ENCODE peak calls at places on chromosomes 4 and X, in nine cellular contexts. One of them, this sample, is unnamed.

GRCh38 chrX:69362354-69362753 is 141.8 kb upstream of the NALF2 start:
- DNase-seq in skeletal muscle cell: no peak
- DNase-seq in HFF-Myc: no peak
- DNase-seq in upper lobe of right lung: no peak
- DNase-seq in HAP-1: no peak
- DNase-seq in aorta: no peak
- DNase-seq in left lung: no peak
- DNase-seq in vagina: no peak
- DNase-seq in astrocyte: no peak
- DNase-seq in this sample: no peak

GRCh38 chr4:39083164-39083563 is 21.1 kb downstream of the KLHL5 start:
- DNase-seq in skeletal muscle cell: peak; percentile 9
- DNase-seq in HFF-Myc: no peak
- DNase-seq in upper lobe of right lung: no peak
- DNase-seq in HAP-1: peak; percentile 30
- DNase-seq in aorta: no peak
- DNase-seq in left lung: no peak
- DNase-seq in vagina: no peak
- DNase-seq in astrocyte: peak; percentile 68
- DNase-seq in this sample: no peak

GRCh38 chr4:108053281-108053701 is 63.6 kb downstream of the HADH start:
- DNase-seq in skeletal muscle cell: no peak
- DNase-seq in HFF-Myc: no peak
- DNase-seq in upper lobe of right lung: no peak
- DNase-seq in HAP-1: no peak
- DNase-seq in aorta: no peak
- DNase-seq in left lung: no peak
- DNase-seq in vagina: no peak
- DNase-seq in astrocyte: peak; percentile 35
- DNase-seq in this sample: no peak

GRCh38 chr4:165079476-165079875 is 25.8 kb downstream of the TRIM75 start:
- DNase-seq in skeletal muscle cell: peak; percentile 28
- DNase-seq in HFF-Myc: no peak
- DNase-seq in upper lobe of right lung: no peak
- DNase-seq in HAP-1: no peak
- DNase-seq in aorta: peak; percentile 55
- DNase-seq in left lung: no peak
- DNase-seq in vagina: no peak
- DNase-seq in astrocyte: peak; percentile 28
- DNase-seq in this sample: no peak

GRCh38 chrX:129495941-129496340 is 27.3 kb downstream of the SMARCA1 start:
- DNase-seq in skeletal muscle cell: peak; percentile 5
- DNase-seq in HFF-Myc: no peak
- DNase-seq in upper lobe of right lung: no peak
- DNase-seq in HAP-1: no peak
- DNase-seq in aorta: no peak
- DNase-seq in left lung: no peak
- DNase-seq in vagina: no peak
- DNase-seq in astrocyte: peak; percentile 45
- DNase-seq in this sample: no peak

GRCh38 chr4:8738471-8738931 is 133.1 kb downstream of the HMX1 start:
- DNase-seq in skeletal muscle cell: no peak
- DNase-seq in HFF-Myc: no peak
- DNase-seq in upper lobe of right lung: peak; percentile 33
- DNase-seq in HAP-1: no peak
- DNase-seq in aorta: no peak
- DNase-seq in left lung: no peak
- DNase-seq in vagina: peak; percentile 95
- DNase-seq in astrocyte: no peak
- DNase-seq in this sample: peak; percentile 52

GRCh38 chrX:141341341-141341740 is 99.0 kb upstream of the SPANXC start:
- DNase-seq in skeletal muscle cell: peak; percentile 51
- DNase-seq in HFF-Myc: no peak
- DNase-seq in upper lobe of right lung: no peak
- DNase-seq in HAP-1: no peak
- DNase-seq in aorta: peak; percentile 34
- DNase-seq in left lung: no peak
- DNase-seq in vagina: no peak
- DNase-seq in astrocyte: peak; percentile 86
- DNase-seq in this sample: no peak

GRCh38 chr4:337143-337931 is at the start of gene ZNF141:
- DNase-seq in skeletal muscle cell: peak; percentile 93
- DNase-seq in HFF-Myc: peak; percentile 85
- DNase-seq in upper lobe of right lung: peak; percentile 96
- DNase-seq in HAP-1: no peak
- DNase-seq in aorta: peak; percentile 98
- DNase-seq in left lung: peak; percentile 92
- DNase-seq in vagina: no peak
- DNase-seq in astrocyte: peak; percentile 96
- DNase-seq in this sample: peak; percentile 99

DNA sequence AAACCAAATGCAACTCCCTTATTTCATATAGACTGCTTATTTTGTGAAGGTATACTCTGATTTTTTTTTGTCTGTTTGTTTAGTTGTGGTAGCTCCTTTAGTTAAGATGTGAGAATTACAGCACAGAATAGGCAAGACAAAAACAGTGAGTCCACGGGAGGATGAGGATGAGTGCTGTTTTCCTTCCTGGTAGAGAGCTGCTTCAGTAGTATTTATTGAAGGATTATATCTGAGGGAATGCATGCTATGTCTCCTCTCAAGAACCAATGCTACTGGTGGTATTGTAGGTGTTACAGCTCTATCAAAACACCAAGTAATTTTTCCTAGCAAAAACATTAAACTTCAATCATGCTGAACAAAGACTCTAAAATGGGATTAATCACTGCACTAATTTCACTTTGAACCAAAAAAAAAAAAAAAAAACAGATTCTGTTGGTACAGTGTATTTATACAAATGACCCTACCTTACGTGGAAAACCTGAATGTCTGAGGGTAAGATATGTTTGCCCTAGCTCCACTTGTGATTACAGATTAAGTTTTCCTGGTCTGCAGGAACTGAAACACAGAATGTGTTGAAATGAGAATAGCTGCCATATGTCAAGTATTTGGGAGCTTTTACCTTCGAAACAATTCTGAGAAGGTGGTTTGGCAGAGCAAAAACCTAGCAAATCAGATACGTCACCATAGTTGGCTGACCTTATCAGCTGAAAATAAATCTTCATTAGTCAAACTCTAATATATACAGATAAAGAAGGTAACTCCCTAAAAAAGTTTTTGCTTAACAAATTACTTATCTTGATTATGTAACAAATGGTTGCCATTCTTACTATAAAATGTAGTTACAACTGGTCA is 40.3 kb downstream of the PPP3CA start:
- DNase-seq in skeletal muscle cell: no peak
- DNase-seq in HFF-Myc: no peak
- DNase-seq in upper lobe of right lung: no peak
- DNase-seq in HAP-1: no peak
- DNase-seq in aorta: no peak
- DNase-seq in left lung: no peak
- DNase-seq in vagina: no peak
- DNase-seq in astrocyte: peak; percentile 66
- DNase-seq in this sample: no peak
- H3K4me3 ChIP-seq in skeletal muscle cell: no peak overlapping the region
- H3K4me3 ChIP-seq in HFF-Myc: no peak overlapping the region
- H3K4me3 ChIP-seq in upper lobe of right lung: peak overlapping the region; percentile 15
- H3K4me3 ChIP-seq in HAP-1: no peak overlapping the region
- H3K4me3 ChIP-seq in aorta: no peak overlapping the region
- H3K4me3 ChIP-seq in left lung: no peak overlapping the region
- H3K4me3 ChIP-seq in vagina: no peak overlapping the region
- H3K4me3 ChIP-seq in astrocyte: no peak overlapping the region
- H3K4me3 ChIP-seq in this sample: no peak overlapping the region

GRCh38 chr4:112509243-112510190 is 6.5 kb downstream of the NEUROG2 start:
- DNase-seq in skeletal muscle cell: no peak
- DNase-seq in HFF-Myc: no peak
- DNase-seq in upper lobe of right lung: no peak
- DNase-seq in HAP-1: no peak
- DNase-seq in aorta: no peak
- DNase-seq in left lung: peak; percentile 44
- DNase-seq in vagina: no peak
- DNase-seq in astrocyte: peak; percentile 11
- DNase-seq in this sample: no peak
- H3K4me3 ChIP-seq in skeletal muscle cell: peak overlapping the region; percentile 3
- H3K4me3 ChIP-seq in HFF-Myc: no peak overlapping the region
- H3K4me3 ChIP-seq in upper lobe of right lung: no peak overlapping the region
- H3K4me3 ChIP-seq in HAP-1: no peak overlapping the region
- H3K4me3 ChIP-seq in aorta: peak overlapping the region; percentile 10
- H3K4me3 ChIP-seq in left lung: no peak overlapping the region
- H3K4me3 ChIP-seq in vagina: peak overlapping the region; percentile 33
- H3K4me3 ChIP-seq in astrocyte: no peak overlapping the region
- H3K4me3 ChIP-seq in this sample: peak overlapping the region; percentile 36

GRCh38 chr4:54764501-54764900 is 106.7 kb downstream of the KIT start:
- DNase-seq in skeletal muscle cell: no peak
- DNase-seq in HFF-Myc: no peak
- DNase-seq in upper lobe of right lung: no peak
- DNase-seq in HAP-1: no peak
- DNase-seq in aorta: no peak
- DNase-seq in left lung: no peak
- DNase-seq in vagina: no peak
- DNase-seq in astrocyte: no peak
- DNase-seq in this sample: no peak
- H3K4me3 ChIP-seq in skeletal muscle cell: no peak overlapping the region
- H3K4me3 ChIP-seq in HFF-Myc: no peak overlapping the region
- H3K4me3 ChIP-seq in upper lobe of right lung: no peak overlapping the region
- H3K4me3 ChIP-seq in HAP-1: no peak overlapping the region
- H3K4me3 ChIP-seq in aorta: no peak overlapping the region
- H3K4me3 ChIP-seq in left lung: no peak overlapping the region
- H3K4me3 ChIP-seq in vagina: no peak overlapping the region
- H3K4me3 ChIP-seq in astrocyte: no peak overlapping the region
- H3K4me3 ChIP-seq in this sample: no peak overlapping the region

DNA sequence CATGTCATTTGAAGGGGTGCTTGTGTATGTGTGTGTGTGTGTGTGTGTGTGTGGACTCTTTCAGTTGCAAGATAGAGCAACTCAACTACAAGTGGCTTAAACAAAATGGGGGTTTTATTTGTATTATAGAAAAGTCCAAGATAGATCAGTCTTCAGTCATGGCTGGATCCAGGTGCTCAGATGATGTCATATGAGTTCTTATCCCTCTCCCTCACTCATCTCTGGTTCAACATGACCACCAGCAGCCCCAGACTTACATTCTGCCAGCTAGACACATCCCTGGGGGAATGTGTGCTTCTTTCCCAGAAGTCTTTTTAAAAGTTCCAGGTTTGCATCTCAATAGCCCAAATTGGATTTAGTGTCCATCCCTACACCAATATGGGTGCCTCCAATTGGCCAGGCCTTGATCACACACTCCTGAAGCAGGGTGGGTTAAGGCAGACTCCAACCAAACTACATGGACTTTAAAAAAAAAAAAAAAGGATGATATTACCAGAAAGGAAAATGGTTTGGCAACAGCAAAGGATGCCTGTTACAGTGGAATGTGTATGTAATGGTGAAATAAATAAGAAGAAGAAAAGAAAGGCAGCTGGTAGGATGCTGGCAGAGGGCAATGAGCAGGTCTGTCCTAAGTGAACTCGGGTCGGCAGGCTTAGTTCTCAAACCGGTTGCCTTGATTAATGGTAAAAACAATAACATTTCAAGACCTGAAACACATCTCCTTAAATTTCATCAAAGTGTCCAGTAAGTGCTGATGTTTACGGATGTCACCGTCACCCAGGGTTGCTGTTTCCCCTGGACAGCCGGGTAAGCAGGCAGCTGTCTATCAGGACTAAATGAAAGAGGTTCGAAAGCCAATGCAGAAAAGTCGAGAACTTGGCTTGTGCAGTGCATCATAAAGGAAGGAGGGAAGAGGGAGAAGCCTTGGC is 107.7 kb downstream of the SMIM20 start:
- DNase-seq in skeletal muscle cell: no peak
- DNase-seq in HFF-Myc: no peak
- DNase-seq in upper lobe of right lung: no peak
- DNase-seq in HAP-1: no peak
- DNase-seq in aorta: no peak
- DNase-seq in left lung: no peak
- DNase-seq in vagina: no peak
- DNase-seq in astrocyte: peak; percentile 44
- DNase-seq in this sample: no peak
- H3K4me3 ChIP-seq in skeletal muscle cell: no peak overlapping the region
- H3K4me3 ChIP-seq in HFF-Myc: no peak overlapping the region
- H3K4me3 ChIP-seq in upper lobe of right lung: peak overlapping the region; percentile 14
- H3K4me3 ChIP-seq in HAP-1: no peak overlapping the region
- H3K4me3 ChIP-seq in aorta: no peak overlapping the region
- H3K4me3 ChIP-seq in left lung: peak overlapping the region; percentile 13
- H3K4me3 ChIP-seq in vagina: no peak overlapping the region
- H3K4me3 ChIP-seq in astrocyte: peak overlapping the region; percentile 41
- H3K4me3 ChIP-seq in this sample: no peak overlapping the region